ENCODE peak calls at places on chromosomes 4 and X, in six cellular contexts. I is stimulated activated CD8-positive, alpha-beta memory T cell treated with anti-CD3 and anti-CD28 coated beads, Interleukin-15, amount 100 ng/mL, for 4 hours; L is kidney; A is SK-MEL-5; F is fibroblast of mammary gland; M is body of pancreas. E is an unnamed sample.

GRCh38 chr4:72942565-72942964 is 127.0 kb downstream of the COX18 start:
- DNase-seq in L (no peak), I (no peak), F (no peak), A (no peak), M (no peak), E (no peak)

GRCh38 chr4:99207911-99208718 is 10.9 kb downstream of the ADH6 start:
- DNase-seq in F (peak), M (no peak), I (no peak), A (no peak), L (no peak), E (no peak)

GRCh38 chrX:40169193-40170086 is 71.7 kb upstream of the BCOR start:
- DNase-seq in F (no peak), A (peak), M (no peak), L (peak), I (no peak), E (peak)

GRCh38 chrX:135420831-135421230 is 913 bp upstream of the SMIM10L2A start:
- DNase-seq in A (no peak), L (no peak), I (no peak), F (no peak), M (no peak), E (no peak)

GRCh38 chrX:135328421-135329005 is 19.2 kb downstream of the ETDC start:
- DNase-seq in M (no peak), A (no peak), F (peak), L (no peak), I (no peak), E (no peak)

GRCh38 chr4:114603455-114603854 is 4.8 kb downstream of the UGT8 start:
- DNase-seq in M (no peak), L (no peak), A (no peak), F (no peak), I (no peak), E (no peak)

GRCh38 chr4:25861422-25861926 is 1.3 kb downstream of the SEL1L3 start:
- DNase-seq in M (no peak), F (peak), A (no peak), L (no peak), I (no peak), E (peak)

GRCh38 chr4:145887241-145887964 is 51.2 kb downstream of the ZNF827 start:
- DNase-seq in L (no peak), A (no peak), M (no peak), I (no peak), F (peak), E (peak)

GRCh38 chrX:107736781-107737531 is 38.6 kb downstream of the TSC22D3 start:
- DNase-seq in I (no peak), L (no peak), A (no peak), F (no peak), M (no peak), E (peak)